ENCODE peak calls at places on chromosomes 3 and 15, in five cellular contexts. E is fibroblast of mammary gland, C is AG10803, Q is cardiac fibroblast, I is posterior vena cava. O is an unnamed sample.

GRCh38 chr15:85755942-85756341 is 38.8 kb downstream of the KLHL25 start:
- DNase-seq in E (no peak), C (no peak), Q (no peak), I (peak; percentile 18), O (no peak)

GRCh38 chr3:170689218-170689874 is 103.5 kb upstream of the SLC7A14 start:
- DNase-seq in E (peak; percentile 75), C (peak; percentile 97), Q (peak; percentile 93), I (no peak), O (peak; percentile 58)

GRCh38 chr3:70433091-70433490 is 120.7 kb upstream of the MDFIC2 start:
- DNase-seq in E (no peak), C (peak; percentile 42), Q (peak; percentile 8), I (no peak), O (no peak)

GRCh38 chr15:79004336-79004735 is 59.5 kb upstream of the CTSH start:
- DNase-seq in E (peak; percentile 60), C (peak; percentile 59), Q (peak; percentile 60), I (no peak), O (no peak)

GRCh38 chr3:183824761-183825379 is 507 bp downstream of the MAP6D1 start:
- DNase-seq in E (no peak), C (no peak), Q (no peak), I (peak; percentile 82), O (no peak)

GRCh38 chr3:66336358-66336766 is 115.6 kb downstream of the SLC25A26 start:
- DNase-seq in E (peak; percentile 43), C (peak; percentile 42), Q (peak; percentile 56), I (no peak), O (no peak)

GRCh38 chr3:15292765-15293522 is 39.4 kb downstream of the SH3BP5 start:
- DNase-seq in E (peak; percentile 79), C (no peak), Q (peak; percentile 83), I (peak; percentile 94), O (no peak)

GRCh38 chr3:35633332-35634124 is 5.8 kb upstream of the ARPP21 start:
- DNase-seq in E (no peak), C (no peak), Q (no peak), I (no peak), O (no peak)

GRCh38 chr15:73630796-73631471 is 2.3 kb downstream of the NPTN start:
- DNase-seq in E (no peak), C (no peak), Q (no peak), I (no peak), O (peak; percentile 17)

GRCh38 chr3:112519424-112520001 is 20.2 kb upstream of the BTLA start:
- DNase-seq in E (peak; percentile 76), C (peak; percentile 70), Q (peak; percentile 89), I (no peak), O (peak; percentile 30)